ENCODE peak calls at places on chromosomes 7 and 10, in seven cellular contexts. L is GM23338, V is prostate gland, G is HepG2, W is Panc1, S is breast epithelium, P is HCT116. R is an unnamed sample.

GRCh38 chr10:123583639-123584418 is 82.3 kb upstream of the GPR26 start:
- DNase-seq in V (peak; percentile 90), S (peak; percentile 89), G (peak; percentile 34), L (peak; percentile 97), W (no peak), P (peak; percentile 63), R (no peak)

GRCh38 chr10:77195101-77195500 is 442.5 kb downstream of the KCNMA1 start:
- DNase-seq in V (peak; percentile 14), G (no peak), W (peak; percentile 92), P (no peak), S (no peak), L (no peak), R (no peak)

GRCh38 chr7:112869111-112869774 is 79.0 kb upstream of the TMEM168 start:
- DNase-seq in S (no peak), G (peak; percentile 52), P (peak; percentile 41), W (peak; percentile 39), V (no peak), L (peak; percentile 83), R (no peak)

GRCh38 chr10:75159519-75159918 is 48.1 kb downstream of the SAMD8 start:
- DNase-seq in P (no peak), S (no peak), L (no peak), V (no peak), G (no peak), W (no peak), R (no peak)

GRCh38 chr7:141685285-141686035 is 16.5 kb downstream of the DENND11 start:
- DNase-seq in P (no peak), V (no peak), S (no peak), G (no peak), W (no peak), L (no peak), R (no peak)

GRCh38 chr7:14403587-14403986 is 414.1 kb upstream of the ETV1 start:
- DNase-seq in P (no peak), G (no peak), W (no peak), S (no peak), V (no peak), L (no peak), R (no peak)

GRCh38 chr10:131775833-131776232 is 125.0 kb upstream of the PPP2R2D start:
- DNase-seq in W (no peak), S (no peak), G (no peak), L (no peak), V (no peak), P (no peak), R (no peak)

GRCh38 chr7:135147899-135148721 is at the start of gene TMEM140:
- DNase-seq in L (no peak), W (peak; percentile 84), P (no peak), S (no peak), G (peak; percentile 94), V (peak; percentile 61), R (no peak)

GRCh38 chr7:2811476-2812118 is 32.5 kb downstream of the GNA12 start:
- DNase-seq in G (peak; percentile 70), W (no peak), V (no peak), P (no peak), S (peak; percentile 49), L (peak; percentile 3), R (no peak)

GRCh38 chr10:7532723-7533498 is 122.1 kb upstream of the SFMBT2 start:
- DNase-seq in S (no peak), G (peak; percentile 81), V (no peak), W (no peak), L (no peak), P (no peak), R (no peak)

GRCh38 chr7:121228779-121229178 is 100.0 kb upstream of the WNT16 start:
- DNase-seq in L (no peak), G (no peak), P (no peak), V (no peak), W (no peak), S (no peak), R (no peak)

GRCh38 chr10:43647576-43647975 is 1.1 kb downstream of the ZNF32 start:
- DNase-seq in S (no peak), W (no peak), G (peak; percentile 18), V (no peak), L (no peak), P (no peak), R (no peak)

GRCh38 chr10:132891994-132892393 is 50.4 kb downstream of the CFAP46 start:
- DNase-seq in P (no peak), G (no peak), W (no peak), L (no peak), V (no peak), S (peak; percentile 17), R (no peak)

GRCh38 chr7:101882595-101883564 is 65.5 kb downstream of the CUX1 start:
- DNase-seq in G (peak; percentile 99), V (peak; percentile 97), L (peak; percentile 56), S (peak; percentile 65), W (peak; percentile 100), P (peak; percentile 98), R (no peak)

GRCh38 chr10:47361293-47361692 is 13.1 kb downstream of the RBP3 start:
- DNase-seq in G (peak; percentile 10), S (peak; percentile 49), L (peak; percentile 87), P (peak; percentile 36), W (no peak), V (no peak), R (no peak)

GRCh38 chr7:87435546-87435945 is 39.9 kb downstream of the ABCB4 start:
- DNase-seq in V (no peak), P (no peak), L (no peak), G (no peak), W (no peak), S (no peak), R (no peak)

GRCh38 chr7:129741011-129741410 is 129.5 kb downstream of the NRF1 start:
- DNase-seq in W (no peak), S (no peak), L (no peak), P (no peak), G (no peak), V (no peak), R (no peak)

GRCh38 chr7:148633761-148634160 is 43.2 kb downstream of the C7orf33 start:
- DNase-seq in G (no peak), P (no peak), L (no peak), W (no peak), S (no peak), V (no peak), R (no peak)

GRCh38 chr10:317926-318325 is 182.7 kb downstream of the ZMYND11 start:
- DNase-seq in V (no peak), G (no peak), W (no peak), S (no peak), P (no peak), L (no peak), R (no peak)

GRCh38 chr10:122173337-122173736 is 97.8 kb upstream of the BTBD16 start:
- DNase-seq in V (no peak), G (no peak), W (no peak), S (no peak), L (no peak), P (no peak), R (no peak)

GRCh38 chr7:132991615-132992587 is 90.0 kb downstream of the CHCHD3 start:
- DNase-seq in V (no peak), S (no peak), W (no peak), G (no peak), L (peak; percentile 43), P (no peak), R (no peak)

DNA sequence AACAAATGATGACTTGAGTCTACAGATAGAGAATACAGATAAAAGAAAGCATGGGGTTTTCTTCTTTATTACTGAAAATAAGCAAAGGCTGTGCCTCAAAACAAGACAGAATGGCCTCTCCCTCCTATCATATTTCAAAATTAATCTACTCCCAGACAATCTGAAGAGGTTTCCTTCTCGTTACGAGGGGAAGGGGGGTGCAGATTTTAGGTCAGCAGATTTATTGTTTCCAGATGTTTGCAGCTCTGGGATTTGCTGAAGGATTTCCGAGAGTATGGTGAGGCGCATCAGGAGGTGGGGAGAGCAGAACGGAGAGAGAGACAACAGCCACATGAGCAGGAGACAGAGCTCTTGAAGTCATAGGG is 89.8 kb downstream of the KIAA1549 start:
- DNase-seq in S (no peak), P (no peak), L (no peak), G (no peak), V (no peak), W (no peak), R (peak; percentile 50)
- TF ChIP-seq POLR2AphosphoS5 in S (no peak), P (no peak), L (no peak), G (no peak), V (no peak), W (no peak), R (peak; percentile 31)

GRCh38 chr7:74028321-74028812 is 394 bp downstream of the ELN start:
- DNase-seq in P (no peak), G (no peak), W (no peak), S (no peak), L (no peak), V (no peak), R (no peak)

GRCh38 chr7:74031403-74032190 is 3.6 kb downstream of the ELN start:
- DNase-seq in G (no peak), S (no peak), V (no peak), W (no peak), P (no peak), L (no peak), R (peak; percentile 65)

GRCh38 chr7:74030861-74031260 is 2.9 kb downstream of the ELN start:
- DNase-seq in L (no peak), G (no peak), S (no peak), P (no peak), W (no peak), V (no peak), R (no peak)

GRCh38 chr7:74029094-74029785 is 1.3 kb downstream of the ELN start:
- DNase-seq in L (no peak), V (no peak), P (no peak), G (no peak), S (no peak), W (no peak), R (no peak)

GRCh38 chr7:74029991-74030415 is 2.0 kb downstream of the ELN start:
- DNase-seq in L (peak; percentile 27), P (no peak), V (no peak), W (no peak), G (no peak), S (no peak), R (no peak)
- TF ChIP-seq POLR2AphosphoS5 in L (no peak), P (no peak), V (no peak), W (no peak), G (no peak), S (no peak), R (no peak)

DNA sequence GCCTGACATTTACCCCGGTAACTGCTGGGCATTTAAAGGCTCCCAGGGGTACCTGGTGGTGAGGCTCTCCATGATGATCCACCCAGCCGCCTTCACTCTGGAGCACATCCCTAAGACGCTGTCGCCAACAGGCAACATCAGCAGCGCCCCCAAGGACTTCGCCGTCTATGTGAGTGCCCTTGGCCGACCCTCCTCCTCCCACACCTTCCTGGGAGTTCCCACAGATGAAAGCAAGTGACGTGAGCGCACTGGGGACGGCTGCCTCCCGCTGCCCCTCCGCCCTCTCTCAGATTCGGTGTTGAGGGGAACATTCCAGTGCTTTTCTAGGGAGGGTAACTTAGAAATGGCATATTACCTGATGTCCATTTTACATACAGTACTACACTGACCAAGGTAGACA is 7.0 kb upstream of the GET4 start:
- DNase-seq in S (no peak), G (no peak), V (no peak), W (no peak), L (no peak), P (no peak), R (no peak)
- TF ChIP-seq POLR2AphosphoS5 in S (no peak), G (no peak), V (no peak), W (no peak), L (no peak), P (no peak), R (no peak)

DNA sequence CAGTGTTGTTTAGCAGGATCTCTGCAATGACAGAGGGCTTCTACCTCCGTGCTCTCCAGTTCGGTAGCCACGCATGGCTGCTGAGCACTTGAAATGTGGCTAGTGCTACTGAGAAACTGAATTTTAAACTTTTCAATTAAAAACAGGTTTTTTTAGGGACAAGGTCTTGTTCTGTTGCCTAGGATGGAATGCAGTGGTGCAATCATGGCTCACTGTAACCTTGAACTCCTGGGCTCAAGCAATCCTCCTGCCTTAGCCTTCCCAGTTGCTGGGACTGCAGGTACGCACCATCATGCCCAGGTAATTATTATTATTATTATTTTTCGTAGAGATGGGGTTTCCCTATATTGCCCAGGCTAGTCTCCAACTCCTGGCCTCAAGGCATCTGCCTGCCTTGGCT is 13.4 kb upstream of the SFRP5 start:
- DNase-seq in G (peak; percentile 32), W (no peak), L (no peak), S (no peak), V (no peak), P (no peak), R (no peak)
- TF ChIP-seq POLR2AphosphoS5 in G (no peak), W (no peak), L (no peak), S (no peak), V (no peak), P (no peak), R (no peak)